ENCODE peak calls at places on chromosomes 5 and 9, in six cellular contexts. H is Panc1, M is thoracic aorta, Q is A549, B is heart right ventricle, C is heart left ventricle. L is an unnamed sample.

GRCh38 chr9:89474939-89475338 is 23.0 kb downstream of the SEMA4D start:
- DNase-seq in H (no peak), M (no peak), Q (no peak), B (no peak), C (no peak), L (no peak)

GRCh38 chr5:137306903-137307302 is 192.2 kb downstream of the SPOCK1 start:
- DNase-seq in H (no peak), M (no peak), Q (peak; percentile 37), B (no peak), C (no peak), L (no peak)

GRCh38 chr5:73692166-73692640 is 66.2 kb downstream of the ARHGEF28 start:
- DNase-seq in H (no peak), M (no peak), Q (no peak), B (no peak), C (no peak), L (no peak)

GRCh38 chr9:136713555-136713949 is 1.2 kb downstream of the DIPK1B start:
- DNase-seq in H (no peak), M (no peak), Q (no peak), B (no peak), C (peak; percentile 66), L (no peak)

GRCh38 chr9:98318834-98319478 is 63.5 kb upstream of the TBC1D2 start:
- DNase-seq in H (no peak), M (no peak), Q (peak; percentile 14), B (no peak), C (no peak), L (no peak)

GRCh38 chr5:138594305-138595058 is 19.3 kb upstream of the HSPA9 start:
- DNase-seq in H (no peak), M (no peak), Q (no peak), B (no peak), C (no peak), L (no peak)

GRCh38 chr5:1141827-1142226 is 30.0 kb upstream of the SLC12A7 start:
- DNase-seq in H (no peak), M (no peak), Q (no peak), B (no peak), C (no peak), L (no peak)

GRCh38 chr9:111572945-111573604 is 26.4 kb downstream of the PTGR1 start:
- DNase-seq in H (no peak), M (no peak), Q (no peak), B (peak; percentile 32), C (no peak), L (no peak)

GRCh38 chr5:68264024-68264956 is 48.7 kb downstream of the PIK3R1 start:
- DNase-seq in H (no peak), M (no peak), Q (no peak), B (peak; percentile 71), C (peak; percentile 79), L (no peak)

GRCh38 chr5:150789943-150790611 is 11.5 kb downstream of the SMIM3 start:
- DNase-seq in H (no peak), M (peak; percentile 34), Q (peak; percentile 16), B (peak; percentile 46), C (peak; percentile 81), L (peak; percentile 94)

GRCh38 chr9:77738932-77739331 is 90.8 kb upstream of the GNA14 start:
- DNase-seq in H (no peak), M (no peak), Q (no peak), B (no peak), C (no peak), L (no peak)

GRCh38 chr5:127930311-127930710 is 153.3 kb upstream of the SLC12A2 start:
- DNase-seq in H (no peak), M (no peak), Q (peak; percentile 73), B (peak; percentile 18), C (no peak), L (peak; percentile 67)

GRCh38 chr5:59062986-59063683 is 480.3 kb downstream of the RAB3C start:
- DNase-seq in H (no peak), M (no peak), Q (peak; percentile 97), B (no peak), C (no peak), L (no peak)

GRCh38 chr9:69571032-69571431 is 101.1 kb downstream of the APBA1 start:
- DNase-seq in H (no peak), M (no peak), Q (no peak), B (no peak), C (no peak), L (no peak)

GRCh38 chr9:74391816-74392215 is 105.3 kb upstream of the RORB start:
- DNase-seq in H (no peak), M (no peak), Q (no peak), B (no peak), C (no peak), L (no peak)

GRCh38 chr5:174412941-174413340 is 311.4 kb upstream of the MSX2 start:
- DNase-seq in H (no peak), M (no peak), Q (no peak), B (no peak), C (no peak), L (no peak)

GRCh38 chr5:78899922-78900362 is 85.2 kb downstream of the ARSB start:
- DNase-seq in H (no peak), M (no peak), Q (peak; percentile 50), B (peak; percentile 43), C (no peak), L (no peak)

GRCh38 chr5:97042981-97043380 is 99.4 kb downstream of the LIX1 start:
- DNase-seq in H (no peak), M (no peak), Q (no peak), B (no peak), C (no peak), L (peak; percentile 78)

GRCh38 chr9:89543621-89544279 is 45.8 kb upstream of the SEMA4D start:
- DNase-seq in H (no peak), M (no peak), Q (no peak), B (no peak), C (no peak), L (no peak)

GRCh38 chr9:36971935-36972488 is 62.1 kb downstream of the PAX5 start:
- DNase-seq in H (no peak), M (no peak), Q (no peak), B (no peak), C (no peak), L (no peak)

GRCh38 chr9:121298689-121299112 is 30.7 kb downstream of the GSN start:
- DNase-seq in H (no peak), M (no peak), Q (no peak), B (peak; percentile 88), C (no peak), L (no peak)

GRCh38 chr9:132412089-132412488 is 2.1 kb downstream of the CFAP77 start:
- DNase-seq in H (no peak), M (no peak), Q (peak; percentile 27), B (no peak), C (no peak), L (no peak)

GRCh38 chr5:34522599-34523381 is 133.3 kb upstream of the RAI14 start:
- DNase-seq in H (peak; percentile 77), M (peak; percentile 30), Q (peak; percentile 86), B (peak; percentile 79), C (peak; percentile 61), L (peak; percentile 54)

GRCh38 chr9:124011460-124012301 is at the start of gene LHX2:
- DNase-seq in H (no peak), M (no peak), Q (peak; percentile 95), B (peak; percentile 47), C (peak; percentile 74), L (no peak)

GRCh38 chr9:74133921-74134320 is 363.2 kb upstream of the RORB start:
- DNase-seq in H (no peak), M (no peak), Q (no peak), B (no peak), C (no peak), L (no peak)

GRCh38 chr5:36908544-36909260 is 32.1 kb downstream of the NIPBL start:
- DNase-seq in H (no peak), M (no peak), Q (no peak), B (no peak), C (no peak), L (no peak)
- H3K4me3 ChIP-seq in H (no peak overlapping the region), M (no peak overlapping the region), Q (no peak overlapping the region), B (no peak overlapping the region), C (no peak overlapping the region), L (no peak overlapping the region)

GRCh38 chr5:65481171-65481575 is 547 bp downstream of the ADAMTS6 start:
- DNase-seq in H (no peak), M (no peak), Q (no peak), B (no peak), C (no peak), L (no peak)

GRCh38 chr5:65480306-65480865 is 1.3 kb downstream of the ADAMTS6 start:
- DNase-seq in H (no peak), M (peak; percentile 43), Q (peak; percentile 30), B (peak; percentile 77), C (peak; percentile 82), L (no peak)

GRCh38 chr5:65481635-65482271 is at the start of gene ADAMTS6:
- DNase-seq in H (no peak), M (peak; percentile 66), Q (peak; percentile 68), B (peak; percentile 95), C (peak; percentile 95), L (no peak)

GRCh38 chr5:65478336-65478735 is 3.4 kb downstream of the ADAMTS6 start:
- DNase-seq in H (no peak), M (no peak), Q (no peak), B (no peak), C (no peak), L (no peak)

GRCh38 chr5:65479527-65479926 is 2.2 kb downstream of the ADAMTS6 start:
- DNase-seq in H (no peak), M (no peak), Q (no peak), B (no peak), C (no peak), L (no peak)
- H3K4me3 ChIP-seq in H (peak overlapping the region; percentile 58), M (peak overlapping the region; percentile 83), Q (no peak overlapping the region), B (peak overlapping the region; percentile 51), C (peak overlapping the region; percentile 52), L (peak overlapping the region; percentile 38)

GRCh38 chr9:97307091-97307490 is 368 bp upstream of the CCDC180 start:
- DNase-seq in H (no peak), M (peak; percentile 48), Q (no peak), B (peak; percentile 90), C (peak; percentile 83), L (peak; percentile 57)
- H3K4me3 ChIP-seq in H (no peak overlapping the region), M (peak overlapping the region; percentile 59), Q (no peak overlapping the region), B (peak overlapping the region; percentile 4), C (peak overlapping the region; percentile 19), L (peak overlapping the region; percentile 6)

GRCh38 chr9:71223953-71224538 is 102.6 kb upstream of the TRPM3 start:
- DNase-seq in H (no peak), M (no peak), Q (no peak), B (no peak), C (no peak), L (no peak)
- H3K4me3 ChIP-seq in H (no peak overlapping the region), M (no peak overlapping the region), Q (no peak overlapping the region), B (no peak overlapping the region), C (no peak overlapping the region), L (no peak overlapping the region)

L was measured in kidney epithelial cell.